ENCODE peak calls at places on chromosomes 1 and 21, in ten cellular contexts. Y, D, A, P, F, K, U, H, W and M are unnamed samples.

GRCh38 chr1:68338107-68338506 is 105.8 kb upstream of the WLS start:
- DNase-seq in F (no peak), P (no peak), D (no peak), A (no peak), H (no peak), K (no peak), U (no peak), Y (no peak), W (no peak), M (no peak)

GRCh38 chr1:1182491-1183220 is 9.0 kb downstream of the TTLL10 start:
- DNase-seq in D (no peak), U (no peak), A (peak; percentile 22), W (peak; percentile 43), H (no peak), F (no peak), K (no peak), Y (peak; percentile 14), P (no peak), M (no peak)

GRCh38 chr21:36504067-36505058 is 24.4 kb upstream of the CLDN14 start:
- DNase-seq in K (peak; percentile 58), W (no peak), Y (no peak), F (peak; percentile 49), P (peak; percentile 74), U (no peak), A (peak; percentile 65), H (peak; percentile 79), D (no peak), M (peak; percentile 60)

GRCh38 chr1:39642796-39643195 is 3.4 kb upstream of the HEYL start:
- DNase-seq in D (no peak), F (no peak), P (no peak), Y (no peak), W (peak; percentile 96), A (no peak), H (no peak), U (no peak), K (peak; percentile 61), M (no peak)

GRCh38 chr21:35696644-35697043 is 363.7 kb downstream of the SETD4 start:
- DNase-seq in Y (no peak), K (no peak), H (peak; percentile 20), A (peak; percentile 21), U (no peak), F (no peak), P (no peak), W (peak; percentile 52), D (no peak), M (no peak)

GRCh38 chr1:101065575-101065974 is 40.0 kb upstream of the DPH5 start:
- DNase-seq in U (no peak), W (no peak), A (no peak), D (no peak), Y (no peak), K (no peak), F (no peak), P (no peak), H (no peak), M (no peak)

GRCh38 chr1:18234790-18235242 is 127.2 kb downstream of the IGSF21 start:
- DNase-seq in W (no peak), K (peak; percentile 17), P (peak; percentile 2), Y (no peak), A (peak; percentile 92), H (peak; percentile 34), F (no peak), U (no peak), D (no peak), M (no peak)

GRCh38 chr1:210233495-210234253 is 1.1 kb downstream of the SERTAD4 start:
- DNase-seq in F (no peak), K (peak; percentile 68), U (peak; percentile 68), W (peak; percentile 93), P (peak; percentile 35), D (peak; percentile 83), Y (peak; percentile 37), H (peak; percentile 60), A (peak; percentile 61), M (peak; percentile 83)

DNA sequence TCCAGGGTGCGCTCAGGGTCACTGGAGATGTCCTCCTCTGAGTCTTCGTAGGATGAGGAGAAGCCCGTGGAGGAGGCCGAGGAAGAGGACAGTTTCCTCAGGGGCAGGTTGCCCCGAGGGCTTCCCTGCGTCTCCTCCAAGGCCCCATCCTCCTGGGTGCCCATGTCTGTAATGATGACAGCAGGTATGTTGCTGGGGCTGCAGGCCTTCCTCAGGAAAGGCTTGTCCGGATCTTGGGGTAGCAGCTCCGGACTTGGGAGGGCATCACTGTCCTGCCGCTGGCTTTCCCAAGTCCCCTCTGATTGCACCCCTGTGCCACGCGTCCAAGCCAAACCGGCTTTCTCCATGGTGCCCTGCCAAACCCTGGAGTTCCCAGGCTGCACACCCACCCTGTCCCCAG is 3.5 kb downstream of the ITPKB start:
- DNase-seq in D (no peak), F (no peak), H (no peak), K (no peak), U (no peak), Y (no peak), W (no peak), A (no peak), P (no peak), M (no peak)
- H3K4me3 ChIP-seq in D (peak overlapping the region; percentile 96), F (peak overlapping the region; percentile 99), H (no peak overlapping the region), K (no peak overlapping the region), U (peak overlapping the region; percentile 74), Y (peak overlapping the region; percentile 89), W (no peak overlapping the region), A (peak overlapping the region; percentile 90), P (no peak overlapping the region), M (no peak overlapping the region)

GRCh38 chr1:32612189-32612881 is 38.0 kb downstream of the ZBTB8OS start:
- DNase-seq in A (peak; percentile 95), F (peak; percentile 36), H (peak; percentile 74), Y (peak; percentile 88), P (peak; percentile 60), K (peak; percentile 77), W (peak; percentile 97), D (peak; percentile 96), U (peak; percentile 79), M (peak; percentile 71)
- TF ChIP-seq CTCF in A (no peak), F (no peak), H (peak; percentile 20), Y (peak; percentile 56), P (peak; percentile 16), K (peak; percentile 36), W (no peak), D (peak; percentile 49), U (no peak), M (peak; percentile 16)

GRCh38 chr1:207754011-207754410 is 2.2 kb downstream of the CD46 start:
- DNase-seq in U (no peak), F (no peak), Y (no peak), K (no peak), P (no peak), W (no peak), A (no peak), D (no peak), H (no peak), M (no peak)
- H3K4me3 ChIP-seq in U (no peak overlapping the region), F (no peak overlapping the region), Y (no peak overlapping the region), K (no peak overlapping the region), P (peak overlapping the region; percentile 69), W (no peak overlapping the region), A (peak overlapping the region; percentile 95), D (peak overlapping the region; percentile 93), H (no peak overlapping the region), M (no peak overlapping the region)

DNA sequence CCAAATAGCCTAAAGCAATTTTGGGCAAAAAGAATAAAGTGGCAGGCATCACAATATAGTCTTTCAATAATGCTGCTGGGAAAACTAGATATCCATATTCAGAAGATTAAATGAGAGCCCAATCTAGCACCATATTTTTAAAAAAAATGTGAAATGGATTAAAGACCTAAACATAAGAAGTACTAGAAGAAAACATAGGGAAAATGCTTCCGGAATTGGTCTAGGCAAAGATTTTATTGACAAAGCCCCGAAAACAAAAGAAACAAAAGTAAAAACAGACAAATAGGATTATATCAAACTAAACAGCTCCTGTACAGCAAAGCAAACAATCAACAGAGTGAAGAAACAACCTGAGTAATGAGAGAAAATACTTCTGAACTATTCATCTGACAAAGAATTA is 48.6 kb upstream of the KCNK1 start:
- DNase-seq in K (no peak), H (no peak), U (no peak), D (no peak), A (no peak), Y (no peak), F (no peak), P (no peak), W (no peak), M (no peak)
- TF ChIP-seq CTCF in K (no peak), H (no peak), U (no peak), D (no peak), A (no peak), Y (no peak), F (no peak), P (no peak), W (no peak), M (no peak)

GRCh38 chr1:75134656-75134938 is 409 bp downstream of the LHX8 start:
- DNase-seq in Y (no peak), K (no peak), A (peak; percentile 46), U (no peak), P (no peak), D (no peak), W (no peak), F (no peak), H (no peak), M (no peak)

GRCh38 chr1:75133754-75134655 is at the start of gene LHX8:
- DNase-seq in Y (no peak), U (no peak), W (peak; percentile 50), H (peak; percentile 2), F (no peak), P (peak; percentile 8), D (no peak), K (no peak), A (peak; percentile 78), M (peak; percentile 16)

GRCh38 chr1:75135829-75136142 is 1.6 kb downstream of the LHX8 start:
- DNase-seq in H (no peak), Y (no peak), A (peak; percentile 53), K (no peak), F (no peak), U (no peak), W (peak; percentile 58), D (no peak), P (peak; percentile 43), M (no peak)

GRCh38 chr1:75136158-75136815 is 2.1 kb downstream of the LHX8 start:
- DNase-seq in D (no peak), A (peak; percentile 76), K (no peak), H (no peak), F (no peak), P (no peak), Y (no peak), W (peak; percentile 36), U (no peak), M (no peak)

DNA sequence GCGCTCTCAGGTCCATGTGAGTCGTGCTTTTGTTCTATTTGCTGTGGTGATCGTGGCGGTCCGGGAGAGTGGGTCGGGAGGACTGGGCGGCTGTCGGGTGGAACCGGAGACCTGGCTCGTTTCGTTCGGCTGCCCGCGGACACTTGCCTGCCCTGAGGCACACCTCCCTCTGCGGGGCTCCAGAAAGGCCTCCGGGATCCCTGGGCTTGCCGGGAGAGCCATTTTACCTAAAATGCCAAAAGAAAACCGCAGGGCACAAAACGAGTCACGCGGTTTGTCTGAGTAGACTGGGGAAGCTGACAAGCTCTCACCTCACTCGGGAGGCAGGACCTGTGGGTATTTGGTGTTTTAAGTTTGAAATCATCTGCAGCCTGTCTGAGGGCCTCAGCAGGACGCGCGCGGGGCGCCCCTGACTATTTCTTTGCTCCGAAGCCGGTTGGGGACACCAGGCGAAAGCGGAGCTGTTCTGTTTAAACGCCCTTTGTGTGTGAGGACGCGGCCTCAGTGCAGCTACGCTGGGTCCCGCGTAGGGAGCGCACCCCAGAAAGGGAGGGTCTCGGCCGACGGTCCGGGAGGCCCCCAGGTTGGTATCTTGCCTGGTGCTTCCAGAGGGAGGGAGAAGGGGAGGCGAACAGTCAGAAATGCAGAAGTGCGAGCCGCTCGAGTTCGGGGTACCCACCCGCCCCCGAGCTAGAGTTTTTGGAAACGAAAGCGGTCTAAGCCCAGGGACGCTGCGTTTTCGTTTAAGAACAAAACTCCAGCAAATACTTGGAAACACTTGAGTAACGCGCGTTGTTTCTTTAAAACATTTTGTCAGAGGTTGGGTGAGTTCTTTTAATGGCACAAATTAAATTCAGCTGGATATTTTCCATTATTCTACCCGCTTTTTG is 996 bp downstream of the LHX8 start:
- DNase-seq in Y (no peak), K (no peak), D (no peak), U (no peak), A (peak; percentile 79), W (peak; percentile 43), F (no peak), H (peak; percentile 1), P (peak; percentile 12), M (peak; percentile 55)
- H3K4me3 ChIP-seq in Y (peak overlapping the region; percentile 50), K (peak overlapping the region; percentile 39), D (peak overlapping the region; percentile 25), U (no peak overlapping the region), A (peak overlapping the region; percentile 75), W (peak overlapping the region; percentile 53), F (no peak overlapping the region), H (peak overlapping the region; percentile 5), P (peak overlapping the region; percentile 10), M (no peak overlapping the region)